ENCODE peak calls at places on chromosomes 16 and 17, in five cellular contexts. One of them, this sample, is unnamed.

GRCh38 chr16:53224932-53225533 is 170.2 kb downstream of the CHD9 start:
- DNase-seq in neural progenitor cell: no peak
- DNase-seq in thoracic aorta: no peak
- DNase-seq in activated CD8-positive, alpha-beta T cell treated with anti-CD3 and anti-CD28 coated beads for 36 hours: peak
- DNase-seq in GM23338: no peak
- DNase-seq in this sample: no peak

GRCh38 chr17:44363613-44364159 is at the start of gene FAM171A2:
- DNase-seq in GM23338: peak
- DNase-seq in thoracic aorta: no peak
- DNase-seq in activated CD8-positive, alpha-beta T cell treated with anti-CD3 and anti-CD28 coated beads for 36 hours: peak
- DNase-seq in neural progenitor cell: peak
- DNase-seq in this sample: peak

GRCh38 chr16:84673203-84673535 is 24.9 kb downstream of the KLHL36 start:
- DNase-seq in activated CD8-positive, alpha-beta T cell treated with anti-CD3 and anti-CD28 coated beads for 36 hours: no peak
- DNase-seq in neural progenitor cell: no peak
- DNase-seq in GM23338: no peak
- DNase-seq in thoracic aorta: no peak
- DNase-seq in this sample: no peak

GRCh38 chr16:79754081-79754872 is 153.7 kb upstream of the MAF start:
- DNase-seq in activated CD8-positive, alpha-beta T cell treated with anti-CD3 and anti-CD28 coated beads for 36 hours: no peak
- DNase-seq in neural progenitor cell: no peak
- DNase-seq in GM23338: no peak
- DNase-seq in thoracic aorta: no peak
- DNase-seq in this sample: no peak

GRCh38 chr16:88764913-88765349 is 20.1 kb downstream of the PIEZO1 start:
- DNase-seq in neural progenitor cell: no peak
- DNase-seq in activated CD8-positive, alpha-beta T cell treated with anti-CD3 and anti-CD28 coated beads for 36 hours: no peak
- DNase-seq in thoracic aorta: no peak
- DNase-seq in GM23338: peak
- DNase-seq in this sample: no peak

GRCh38 chr16:57262841-57263584 is 18.0 kb downstream of the ARL2BP start:
- DNase-seq in thoracic aorta: no peak
- DNase-seq in activated CD8-positive, alpha-beta T cell treated with anti-CD3 and anti-CD28 coated beads for 36 hours: no peak
- DNase-seq in GM23338: no peak
- DNase-seq in neural progenitor cell: no peak
- DNase-seq in this sample: no peak

GRCh38 chr17:40026816-40027613 is 11.8 kb downstream of the CSF3 start:
- DNase-seq in thoracic aorta: peak
- DNase-seq in neural progenitor cell: peak
- DNase-seq in GM23338: peak
- DNase-seq in activated CD8-positive, alpha-beta T cell treated with anti-CD3 and anti-CD28 coated beads for 36 hours: peak
- DNase-seq in this sample: peak

GRCh38 chr16:85436636-85437160 is 176.4 kb upstream of the GSE1 start:
- DNase-seq in activated CD8-positive, alpha-beta T cell treated with anti-CD3 and anti-CD28 coated beads for 36 hours: no peak
- DNase-seq in neural progenitor cell: peak
- DNase-seq in GM23338: peak
- DNase-seq in thoracic aorta: no peak
- DNase-seq in this sample: no peak

GRCh38 chr16:53528797-53529196 is 25.8 kb upstream of the AKTIP start:
- DNase-seq in neural progenitor cell: no peak
- DNase-seq in thoracic aorta: no peak
- DNase-seq in activated CD8-positive, alpha-beta T cell treated with anti-CD3 and anti-CD28 coated beads for 36 hours: no peak
- DNase-seq in GM23338: no peak
- DNase-seq in this sample: no peak

GRCh38 chr17:67095803-67096202 is 51.4 kb downstream of the CACNG1 start:
- DNase-seq in activated CD8-positive, alpha-beta T cell treated with anti-CD3 and anti-CD28 coated beads for 36 hours: no peak
- DNase-seq in GM23338: no peak
- DNase-seq in neural progenitor cell: no peak
- DNase-seq in thoracic aorta: no peak
- DNase-seq in this sample: no peak

GRCh38 chr16:84068783-84069464 is 26.3 kb upstream of the SLC38A8 start:
- DNase-seq in GM23338: no peak
- DNase-seq in activated CD8-positive, alpha-beta T cell treated with anti-CD3 and anti-CD28 coated beads for 36 hours: no peak
- DNase-seq in thoracic aorta: no peak
- DNase-seq in neural progenitor cell: no peak
- DNase-seq in this sample: no peak

GRCh38 chr17:70321388-70321787 is 152.1 kb downstream of the KCNJ2 start:
- DNase-seq in neural progenitor cell: no peak
- DNase-seq in GM23338: no peak
- DNase-seq in thoracic aorta: no peak
- DNase-seq in activated CD8-positive, alpha-beta T cell treated with anti-CD3 and anti-CD28 coated beads for 36 hours: no peak
- DNase-seq in this sample: no peak

GRCh38 chr17:17141860-17142552 is 64.1 kb downstream of the PLD6 start:
- DNase-seq in neural progenitor cell: peak
- DNase-seq in activated CD8-positive, alpha-beta T cell treated with anti-CD3 and anti-CD28 coated beads for 36 hours: peak
- DNase-seq in thoracic aorta: no peak
- DNase-seq in GM23338: peak
- DNase-seq in this sample: peak

GRCh38 chr17:281365-281999 is 71.1 kb downstream of the RPH3AL start:
- DNase-seq in thoracic aorta: no peak
- DNase-seq in activated CD8-positive, alpha-beta T cell treated with anti-CD3 and anti-CD28 coated beads for 36 hours: no peak
- DNase-seq in neural progenitor cell: no peak
- DNase-seq in GM23338: no peak
- DNase-seq in this sample: no peak

GRCh38 chr16:4733211-4733742 is 794 bp downstream of the ANKS3 start:
- DNase-seq in thoracic aorta: no peak
- DNase-seq in GM23338: no peak
- DNase-seq in neural progenitor cell: no peak
- DNase-seq in activated CD8-positive, alpha-beta T cell treated with anti-CD3 and anti-CD28 coated beads for 36 hours: no peak
- DNase-seq in this sample: no peak

GRCh38 chr16:49625311-49626035 is 230.4 kb downstream of the ZNF423 start:
- DNase-seq in GM23338: no peak
- DNase-seq in activated CD8-positive, alpha-beta T cell treated with anti-CD3 and anti-CD28 coated beads for 36 hours: no peak
- DNase-seq in thoracic aorta: no peak
- DNase-seq in neural progenitor cell: no peak
- DNase-seq in this sample: no peak

GRCh38 chr17:74521701-74522201 is 9.5 kb downstream of the CD300LB start:
- DNase-seq in activated CD8-positive, alpha-beta T cell treated with anti-CD3 and anti-CD28 coated beads for 36 hours: peak
- DNase-seq in GM23338: no peak
- DNase-seq in thoracic aorta: no peak
- DNase-seq in neural progenitor cell: no peak
- DNase-seq in this sample: peak

DNA sequence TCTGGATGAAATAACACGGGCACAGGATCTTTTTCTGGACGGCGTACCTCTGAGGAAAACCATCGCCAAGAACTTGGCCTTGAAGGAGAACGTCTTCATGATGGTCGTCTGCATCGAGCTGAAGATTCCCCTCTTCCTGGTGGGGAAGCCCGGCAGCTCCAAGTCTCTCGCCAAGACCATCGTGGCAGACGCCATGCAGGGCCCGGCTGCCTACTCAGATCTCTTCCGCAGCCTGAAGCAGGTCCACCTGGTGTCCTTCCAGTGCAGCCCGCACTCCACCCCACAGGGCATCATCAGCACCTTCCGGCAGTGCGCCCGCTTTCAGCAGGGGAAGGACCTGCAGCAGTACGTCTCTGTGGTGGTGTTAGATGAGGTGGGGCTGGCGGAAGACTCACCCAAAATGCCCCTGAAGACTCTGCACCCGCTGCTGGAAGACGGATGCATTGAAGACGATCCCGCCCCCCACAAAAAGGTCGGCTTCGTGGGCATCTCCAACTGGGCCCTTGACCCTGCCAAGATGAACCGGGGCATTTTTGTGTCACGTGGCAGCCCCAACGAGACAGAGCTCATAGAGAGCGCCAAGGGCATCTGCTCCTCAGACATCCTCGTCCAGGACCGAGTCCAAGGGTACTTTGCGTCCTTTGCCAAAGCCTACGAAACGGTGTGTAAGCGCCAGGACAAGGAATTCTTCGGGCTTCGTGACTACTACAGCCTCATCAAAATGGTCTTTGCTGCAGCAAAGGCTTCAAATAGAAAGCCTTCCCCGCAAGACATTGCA is 68.3 kb upstream of the ENDOV start:
- DNase-seq in GM23338: no peak
- DNase-seq in activated CD8-positive, alpha-beta T cell treated with anti-CD3 and anti-CD28 coated beads for 36 hours: no peak
- DNase-seq in neural progenitor cell: no peak
- DNase-seq in thoracic aorta: no peak
- DNase-seq in this sample: no peak
- TF ChIP-seq CTCF in GM23338: no peak
- TF ChIP-seq CTCF in activated CD8-positive, alpha-beta T cell treated with anti-CD3 and anti-CD28 coated beads for 36 hours: no peak
- TF ChIP-seq CTCF in neural progenitor cell: no peak
- TF ChIP-seq CTCF in thoracic aorta: no peak
- TF ChIP-seq CTCF in this sample: no peak

DNA sequence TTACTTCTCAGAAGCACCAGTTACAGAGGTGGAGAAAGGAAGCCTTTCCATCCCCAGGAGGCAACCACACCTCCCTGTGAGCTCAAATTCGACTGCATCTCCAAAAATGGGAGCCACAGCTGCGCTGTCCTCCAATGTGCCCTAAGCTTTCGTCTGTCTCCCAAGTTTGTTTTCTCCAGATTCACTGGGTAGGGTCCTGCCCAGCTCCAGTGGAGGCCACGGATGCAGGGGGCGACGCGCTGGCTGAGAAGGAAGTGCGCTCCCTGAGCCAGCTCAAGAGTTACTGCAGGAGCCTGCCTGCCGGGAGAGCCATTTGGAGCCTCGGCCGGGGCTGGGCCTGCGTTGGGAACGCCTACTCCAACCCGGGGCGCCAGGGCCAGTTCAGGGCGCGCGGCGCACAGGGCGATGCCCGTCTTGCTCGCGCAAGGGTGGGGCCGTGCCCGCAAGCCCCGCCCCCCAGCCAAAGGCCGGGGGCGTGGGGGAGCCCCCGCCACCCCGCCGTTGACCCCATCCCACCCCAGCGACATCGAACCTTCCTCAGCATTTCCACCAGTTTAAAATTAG is 19.5 kb downstream of the SIAH1 start:
- DNase-seq in neural progenitor cell: peak
- DNase-seq in activated CD8-positive, alpha-beta T cell treated with anti-CD3 and anti-CD28 coated beads for 36 hours: peak
- DNase-seq in thoracic aorta: peak
- DNase-seq in GM23338: peak
- DNase-seq in this sample: peak
- TF ChIP-seq CTCF in neural progenitor cell: peak
- TF ChIP-seq CTCF in activated CD8-positive, alpha-beta T cell treated with anti-CD3 and anti-CD28 coated beads for 36 hours: no peak
- TF ChIP-seq CTCF in thoracic aorta: no peak
- TF ChIP-seq CTCF in GM23338: no peak
- TF ChIP-seq CTCF in this sample: no peak

GRCh38 chr16:66551362-66551761 is 1.0 kb upstream of the CKLF start:
- DNase-seq in neural progenitor cell: peak
- DNase-seq in GM23338: peak
- DNase-seq in thoracic aorta: no peak
- DNase-seq in activated CD8-positive, alpha-beta T cell treated with anti-CD3 and anti-CD28 coated beads for 36 hours: peak
- DNase-seq in this sample: peak

GRCh38 chr16:66548868-66549267 is 1.1 kb downstream of the TK2 start:
- DNase-seq in GM23338: no peak
- DNase-seq in neural progenitor cell: no peak
- DNase-seq in thoracic aorta: no peak
- DNase-seq in activated CD8-positive, alpha-beta T cell treated with anti-CD3 and anti-CD28 coated beads for 36 hours: no peak
- DNase-seq in this sample: no peak

GRCh38 chr16:66548068-66548467 is 1.9 kb downstream of the TK2 start:
- DNase-seq in GM23338: no peak
- DNase-seq in activated CD8-positive, alpha-beta T cell treated with anti-CD3 and anti-CD28 coated beads for 36 hours: no peak
- DNase-seq in neural progenitor cell: no peak
- DNase-seq in thoracic aorta: no peak
- DNase-seq in this sample: no peak

GRCh38 chr16:66547101-66547989 is 2.6 kb downstream of the TK2 start:
- DNase-seq in neural progenitor cell: no peak
- DNase-seq in thoracic aorta: no peak
- DNase-seq in GM23338: no peak
- DNase-seq in activated CD8-positive, alpha-beta T cell treated with anti-CD3 and anti-CD28 coated beads for 36 hours: no peak
- DNase-seq in this sample: no peak

DNA sequence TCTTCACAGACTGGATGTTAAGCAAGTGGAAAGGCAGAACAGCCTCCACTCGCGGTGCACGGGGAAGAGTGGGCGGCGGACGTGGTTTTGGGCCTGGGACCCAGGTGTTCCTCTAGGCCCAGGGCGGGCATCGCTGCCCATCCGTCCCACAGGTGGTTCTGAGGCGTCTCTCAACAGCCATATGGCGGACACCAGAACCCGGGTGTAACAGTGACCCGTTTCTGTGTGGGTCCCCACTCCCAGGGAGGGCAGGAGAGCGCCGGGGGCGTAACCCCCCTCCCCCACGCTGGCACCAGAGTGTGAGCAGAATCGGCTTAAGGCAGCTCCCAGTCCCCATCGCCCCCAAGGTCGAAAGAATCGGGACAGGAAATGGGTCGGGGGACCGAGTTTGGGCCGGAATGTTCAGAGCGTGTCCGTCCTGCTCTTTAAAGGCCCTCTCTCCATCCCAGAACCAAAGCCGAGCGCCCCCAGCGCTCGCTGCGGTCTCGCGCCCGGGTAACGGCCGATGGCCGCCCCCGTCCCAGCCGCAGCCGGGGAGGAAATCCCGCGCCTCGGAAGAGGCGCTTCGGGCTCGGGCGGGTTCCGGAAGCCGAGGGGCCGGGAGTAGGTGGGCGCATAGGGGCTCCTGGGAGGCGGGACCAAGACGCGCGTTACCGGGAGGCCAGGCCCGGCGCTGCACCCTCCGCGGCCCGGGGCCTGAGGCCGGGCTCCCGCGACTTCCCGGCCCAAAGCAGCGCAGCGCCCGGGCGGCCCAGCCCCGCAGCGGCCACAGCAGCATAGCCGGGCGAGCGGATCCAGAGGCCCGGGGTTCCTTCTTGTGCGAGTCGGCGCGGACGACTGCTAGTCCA is at the start of gene TK2:
- DNase-seq in thoracic aorta: no peak
- DNase-seq in activated CD8-positive, alpha-beta T cell treated with anti-CD3 and anti-CD28 coated beads for 36 hours: peak
- DNase-seq in neural progenitor cell: peak
- DNase-seq in GM23338: peak
- DNase-seq in this sample: peak
- TF ChIP-seq CTCF in thoracic aorta: peak
- TF ChIP-seq CTCF in activated CD8-positive, alpha-beta T cell treated with anti-CD3 and anti-CD28 coated beads for 36 hours: no peak
- TF ChIP-seq CTCF in neural progenitor cell: peak
- TF ChIP-seq CTCF in GM23338: no peak
- TF ChIP-seq CTCF in this sample: peak

DNA sequence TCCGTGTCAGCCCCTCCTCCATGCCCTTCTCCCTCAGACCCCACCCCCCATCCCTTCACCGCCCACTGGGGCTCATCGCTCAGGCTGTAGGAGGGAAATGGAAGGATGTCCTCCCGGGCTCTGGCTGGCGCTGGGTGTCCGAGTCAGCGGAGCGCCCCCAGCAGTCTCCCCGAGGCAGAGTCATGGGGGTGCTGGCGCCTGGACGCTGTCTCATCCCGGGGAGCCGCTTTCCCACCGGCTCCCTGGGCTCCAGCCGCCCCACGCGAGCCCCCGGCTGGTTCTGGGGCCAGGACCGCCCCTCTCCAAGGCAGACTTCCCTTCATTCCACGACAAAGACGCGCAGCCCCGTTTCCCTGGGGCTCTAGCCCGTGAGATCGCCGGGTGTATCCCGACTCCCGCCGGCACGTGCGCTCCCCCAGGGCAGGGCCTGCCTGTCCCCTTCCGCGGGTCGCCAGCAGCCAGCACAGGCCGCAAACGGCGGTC is 398 bp upstream of the ANTKMT start:
- DNase-seq in activated CD8-positive, alpha-beta T cell treated with anti-CD3 and anti-CD28 coated beads for 36 hours: peak
- DNase-seq in neural progenitor cell: peak
- DNase-seq in GM23338: peak
- DNase-seq in thoracic aorta: no peak
- DNase-seq in this sample: peak
- TF ChIP-seq CTCF in activated CD8-positive, alpha-beta T cell treated with anti-CD3 and anti-CD28 coated beads for 36 hours: peak
- TF ChIP-seq CTCF in neural progenitor cell: peak
- TF ChIP-seq CTCF in GM23338: no peak
- TF ChIP-seq CTCF in thoracic aorta: no peak
- TF ChIP-seq CTCF in this sample: peak

DNA sequence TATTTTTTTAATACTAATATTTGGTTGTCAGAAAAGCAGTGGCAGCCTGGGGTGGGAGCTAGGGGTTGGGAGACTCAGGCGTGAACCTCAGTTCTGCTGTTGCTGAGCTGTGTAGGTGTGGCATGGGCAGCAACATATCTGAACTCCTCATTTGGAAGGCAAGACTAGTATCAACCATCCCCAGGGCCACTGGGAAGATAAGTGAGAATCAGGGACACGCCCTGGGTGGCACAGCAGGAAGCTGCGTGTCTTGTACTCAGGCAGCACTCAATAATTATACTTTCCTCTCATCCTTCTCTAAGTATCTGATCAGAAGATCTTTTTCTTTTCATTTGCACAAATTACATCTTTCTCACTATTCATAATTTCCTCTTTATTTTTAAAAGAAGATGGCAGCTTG is 121.2 kb downstream of the CPPED1 start:
- DNase-seq in activated CD8-positive, alpha-beta T cell treated with anti-CD3 and anti-CD28 coated beads for 36 hours: no peak
- DNase-seq in neural progenitor cell: no peak
- DNase-seq in GM23338: no peak
- DNase-seq in thoracic aorta: no peak
- DNase-seq in this sample: no peak
- TF ChIP-seq CTCF in activated CD8-positive, alpha-beta T cell treated with anti-CD3 and anti-CD28 coated beads for 36 hours: no peak
- TF ChIP-seq CTCF in neural progenitor cell: no peak
- TF ChIP-seq CTCF in GM23338: no peak
- TF ChIP-seq CTCF in thoracic aorta: no peak
- TF ChIP-seq CTCF in this sample: no peak